ENCODE peak calls at places on chromosomes 7 and 10, in nine cellular contexts. One of them, this sample, is unnamed.

GRCh38 chr7:150941351-150941982 is 36.7 kb downstream of the KCNH2 start:
- DNase-seq in uterus: no peak
- DNase-seq in effector memory CD4-positive, alpha-beta T cell: no peak
- DNase-seq in lower lobe of right lung: peak; percentile 32
- DNase-seq in tibial artery: no peak
- DNase-seq in spleen: no peak
- DNase-seq in PC-3: no peak
- DNase-seq in GM23338: no peak
- DNase-seq in lung: no peak
- DNase-seq in this sample: peak; percentile 29

GRCh38 chr7:130941322-130942210 is 207.6 kb upstream of the KLF14 start:
- DNase-seq in uterus: peak; percentile 59
- DNase-seq in effector memory CD4-positive, alpha-beta T cell: peak; percentile 59
- DNase-seq in lower lobe of right lung: peak; percentile 69
- DNase-seq in tibial artery: peak; percentile 42
- DNase-seq in spleen: peak; percentile 83
- DNase-seq in PC-3: peak; percentile 63
- DNase-seq in GM23338: no peak
- DNase-seq in lung: no peak
- DNase-seq in this sample: no peak

GRCh38 chr10:131921191-131921590 is 20.4 kb downstream of the PPP2R2D start:
- DNase-seq in uterus: no peak
- DNase-seq in effector memory CD4-positive, alpha-beta T cell: no peak
- DNase-seq in lower lobe of right lung: no peak
- DNase-seq in tibial artery: no peak
- DNase-seq in spleen: no peak
- DNase-seq in PC-3: no peak
- DNase-seq in GM23338: peak; percentile 69
- DNase-seq in lung: no peak
- DNase-seq in this sample: peak; percentile 55

GRCh38 chr10:114030140-114030539 is 13.5 kb upstream of the ADRB1 start:
- DNase-seq in uterus: no peak
- DNase-seq in effector memory CD4-positive, alpha-beta T cell: no peak
- DNase-seq in lower lobe of right lung: no peak
- DNase-seq in tibial artery: no peak
- DNase-seq in spleen: no peak
- DNase-seq in PC-3: peak; percentile 34
- DNase-seq in GM23338: no peak
- DNase-seq in lung: no peak
- DNase-seq in this sample: no peak

GRCh38 chr7:130350945-130351663 is 6.5 kb downstream of the CPA5 start:
- DNase-seq in uterus: no peak
- DNase-seq in effector memory CD4-positive, alpha-beta T cell: no peak
- DNase-seq in lower lobe of right lung: no peak
- DNase-seq in tibial artery: no peak
- DNase-seq in spleen: peak; percentile 80
- DNase-seq in PC-3: no peak
- DNase-seq in GM23338: no peak
- DNase-seq in lung: no peak
- DNase-seq in this sample: no peak

GRCh38 chr7:107471292-107472070 is 1.6 kb downstream of the GPR22 start:
- DNase-seq in uterus: no peak
- DNase-seq in effector memory CD4-positive, alpha-beta T cell: no peak
- DNase-seq in lower lobe of right lung: no peak
- DNase-seq in tibial artery: no peak
- DNase-seq in spleen: no peak
- DNase-seq in PC-3: no peak
- DNase-seq in GM23338: peak; percentile 10
- DNase-seq in lung: no peak
- DNase-seq in this sample: no peak

GRCh38 chr7:157844141-157844540 is 507.3 kb downstream of the DNAJB6 start:
- DNase-seq in uterus: no peak
- DNase-seq in effector memory CD4-positive, alpha-beta T cell: no peak
- DNase-seq in lower lobe of right lung: no peak
- DNase-seq in tibial artery: no peak
- DNase-seq in spleen: no peak
- DNase-seq in PC-3: no peak
- DNase-seq in GM23338: no peak
- DNase-seq in lung: no peak
- DNase-seq in this sample: no peak

GRCh38 chr10:132107947-132108877 is 42.5 kb downstream of the JAKMIP3 start:
- DNase-seq in uterus: no peak
- DNase-seq in effector memory CD4-positive, alpha-beta T cell: no peak
- DNase-seq in lower lobe of right lung: peak; percentile 35
- DNase-seq in tibial artery: no peak
- DNase-seq in spleen: no peak
- DNase-seq in PC-3: no peak
- DNase-seq in GM23338: no peak
- DNase-seq in lung: peak; percentile 17
- DNase-seq in this sample: no peak

GRCh38 chr7:90244909-90245841 is at the start of gene CFAP69:
- DNase-seq in uterus: peak; percentile 90
- DNase-seq in effector memory CD4-positive, alpha-beta T cell: peak; percentile 71
- DNase-seq in lower lobe of right lung: peak; percentile 94
- DNase-seq in tibial artery: peak; percentile 89
- DNase-seq in spleen: peak; percentile 95
- DNase-seq in PC-3: peak; percentile 85
- DNase-seq in GM23338: peak; percentile 98
- DNase-seq in lung: peak; percentile 93
- DNase-seq in this sample: peak; percentile 87

GRCh38 chr7:90248706-90249105 is 3.7 kb downstream of the CFAP69 start:
- DNase-seq in uterus: no peak
- DNase-seq in effector memory CD4-positive, alpha-beta T cell: no peak
- DNase-seq in lower lobe of right lung: no peak
- DNase-seq in tibial artery: no peak
- DNase-seq in spleen: no peak
- DNase-seq in PC-3: no peak
- DNase-seq in GM23338: no peak
- DNase-seq in lung: no peak
- DNase-seq in this sample: no peak

GRCh38 chr7:90242369-90243168 is 2.4 kb upstream of the CFAP69 start:
- DNase-seq in uterus: no peak
- DNase-seq in effector memory CD4-positive, alpha-beta T cell: no peak
- DNase-seq in lower lobe of right lung: no peak
- DNase-seq in tibial artery: no peak
- DNase-seq in spleen: no peak
- DNase-seq in PC-3: no peak
- DNase-seq in GM23338: no peak
- DNase-seq in lung: no peak
- DNase-seq in this sample: no peak

GRCh38 chr7:90244565-90244908 is 437 bp upstream of the CFAP69 start:
- DNase-seq in uterus: no peak
- DNase-seq in effector memory CD4-positive, alpha-beta T cell: no peak
- DNase-seq in lower lobe of right lung: no peak
- DNase-seq in tibial artery: no peak
- DNase-seq in spleen: no peak
- DNase-seq in PC-3: no peak
- DNase-seq in GM23338: no peak
- DNase-seq in lung: no peak
- DNase-seq in this sample: no peak

GRCh38 chr7:90246184-90246583 is 1.2 kb downstream of the CFAP69 start:
- DNase-seq in uterus: no peak
- DNase-seq in effector memory CD4-positive, alpha-beta T cell: no peak
- DNase-seq in lower lobe of right lung: no peak
- DNase-seq in tibial artery: no peak
- DNase-seq in spleen: no peak
- DNase-seq in PC-3: peak; percentile 12
- DNase-seq in GM23338: peak; percentile 81
- DNase-seq in lung: no peak
- DNase-seq in this sample: peak; percentile 32
- H3K4me3 ChIP-seq in uterus: peak overlapping the region; percentile 76
- H3K4me3 ChIP-seq in effector memory CD4-positive, alpha-beta T cell: no peak overlapping the region
- H3K4me3 ChIP-seq in lower lobe of right lung: peak overlapping the region; percentile 93
- H3K4me3 ChIP-seq in tibial artery: peak overlapping the region; percentile 69
- H3K4me3 ChIP-seq in spleen: peak overlapping the region; percentile 84
- H3K4me3 ChIP-seq in PC-3: peak overlapping the region; percentile 97
- H3K4me3 ChIP-seq in GM23338: peak overlapping the region; percentile 68
- H3K4me3 ChIP-seq in lung: no peak overlapping the region
- H3K4me3 ChIP-seq in this sample: peak overlapping the region; percentile 69

GRCh38 chr10:130772056-130772455 is 539.5 kb downstream of the TCERG1L start:
- DNase-seq in uterus: no peak
- DNase-seq in effector memory CD4-positive, alpha-beta T cell: no peak
- DNase-seq in lower lobe of right lung: no peak
- DNase-seq in tibial artery: no peak
- DNase-seq in spleen: peak; percentile 27
- DNase-seq in PC-3: no peak
- DNase-seq in GM23338: no peak
- DNase-seq in lung: no peak
- DNase-seq in this sample: no peak

GRCh38 chr10:130772676-130773075 is 538.8 kb downstream of the TCERG1L start:
- DNase-seq in uterus: no peak
- DNase-seq in effector memory CD4-positive, alpha-beta T cell: no peak
- DNase-seq in lower lobe of right lung: no peak
- DNase-seq in tibial artery: no peak
- DNase-seq in spleen: peak; percentile 47
- DNase-seq in PC-3: no peak
- DNase-seq in GM23338: no peak
- DNase-seq in lung: no peak
- DNase-seq in this sample: no peak

GRCh38 chr10:130769146-130770017 is 542.1 kb downstream of the TCERG1L start:
- DNase-seq in uterus: no peak
- DNase-seq in effector memory CD4-positive, alpha-beta T cell: no peak
- DNase-seq in lower lobe of right lung: no peak
- DNase-seq in tibial artery: no peak
- DNase-seq in spleen: peak; percentile 32
- DNase-seq in PC-3: no peak
- DNase-seq in GM23338: no peak
- DNase-seq in lung: no peak
- DNase-seq in this sample: no peak

GRCh38 chr10:130771491-130771890 is 540.0 kb downstream of the TCERG1L start:
- DNase-seq in uterus: no peak
- DNase-seq in effector memory CD4-positive, alpha-beta T cell: no peak
- DNase-seq in lower lobe of right lung: no peak
- DNase-seq in tibial artery: no peak
- DNase-seq in spleen: peak; percentile 56
- DNase-seq in PC-3: no peak
- DNase-seq in GM23338: no peak
- DNase-seq in lung: no peak
- DNase-seq in this sample: no peak

DNA sequence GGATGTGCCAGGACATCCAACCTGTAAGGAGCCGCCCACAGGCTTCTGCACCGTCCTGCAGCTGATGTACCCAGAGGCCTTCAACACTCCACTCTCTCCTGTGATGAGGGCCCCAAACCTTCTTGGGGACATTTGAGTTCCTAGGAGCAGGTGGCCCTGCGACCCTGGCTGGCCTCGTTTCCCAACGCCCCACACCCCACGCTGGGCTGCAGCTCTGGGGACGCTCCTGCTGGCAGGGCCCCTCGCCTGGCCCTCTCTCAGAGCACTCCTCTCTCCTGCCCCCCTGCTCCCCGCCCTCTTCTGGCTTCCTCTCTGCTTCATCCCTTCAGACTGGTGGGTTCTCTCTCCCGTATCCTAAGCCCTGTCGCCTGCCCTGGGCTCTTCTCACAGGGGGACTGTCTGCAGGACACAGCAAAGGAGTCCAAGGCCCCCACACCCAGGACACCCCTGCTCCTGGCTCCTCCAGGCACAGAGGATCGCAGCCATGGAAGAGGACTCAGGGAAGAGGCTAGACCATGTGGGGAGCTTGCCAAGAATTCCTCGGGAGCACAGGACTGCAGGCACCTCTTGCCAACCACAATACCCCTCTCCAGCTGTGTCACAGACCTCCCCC is 541.4 kb downstream of the TCERG1L start:
- DNase-seq in uterus: no peak
- DNase-seq in effector memory CD4-positive, alpha-beta T cell: no peak
- DNase-seq in lower lobe of right lung: no peak
- DNase-seq in tibial artery: no peak
- DNase-seq in spleen: peak; percentile 61
- DNase-seq in PC-3: no peak
- DNase-seq in GM23338: no peak
- DNase-seq in lung: no peak
- DNase-seq in this sample: no peak
- H3K27me3 ChIP-seq in uterus: no peaks in the 10 kb centered on the region
- H3K27me3 ChIP-seq in effector memory CD4-positive, alpha-beta T cell: no peaks in the 10 kb centered on the region
- H3K27me3 ChIP-seq in lower lobe of right lung: peaks cover 18% of the 10 kb centered on the region
- H3K27me3 ChIP-seq in tibial artery: no peaks in the 10 kb centered on the region
- H3K27me3 ChIP-seq in spleen: no peaks in the 10 kb centered on the region
- H3K27me3 ChIP-seq in PC-3: no peaks in the 10 kb centered on the region
- H3K27me3 ChIP-seq in GM23338: no peaks in the 10 kb centered on the region
- H3K27me3 ChIP-seq in lung: no peaks in the 10 kb centered on the region
- H3K27me3 ChIP-seq in this sample: no peaks in the 10 kb centered on the region

DNA sequence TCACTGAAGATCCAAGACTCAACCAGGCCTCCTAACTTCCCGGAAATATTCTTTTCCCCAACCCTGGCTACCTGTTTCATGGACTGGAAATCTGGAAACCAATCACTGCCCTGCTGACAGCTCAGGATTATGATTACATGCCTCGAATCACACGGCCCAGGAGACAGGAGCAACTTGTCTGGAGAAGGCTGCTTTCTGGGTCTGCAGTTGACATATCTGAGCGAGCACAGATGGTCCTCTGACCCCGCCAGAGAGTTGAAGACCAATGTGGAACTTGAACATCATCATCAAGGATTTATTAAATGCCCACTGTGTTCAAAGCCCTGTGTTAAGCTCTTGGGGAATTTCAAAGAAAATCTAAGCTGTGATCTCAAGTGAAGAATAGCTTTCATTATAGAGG is 113.9 kb downstream of the PIP4K2A start:
- DNase-seq in uterus: no peak
- DNase-seq in effector memory CD4-positive, alpha-beta T cell: no peak
- DNase-seq in lower lobe of right lung: no peak
- DNase-seq in tibial artery: no peak
- DNase-seq in spleen: no peak
- DNase-seq in PC-3: no peak
- DNase-seq in GM23338: no peak
- DNase-seq in lung: no peak
- DNase-seq in this sample: no peak
- H3K4me3 ChIP-seq in uterus: no peak overlapping the region
- H3K4me3 ChIP-seq in effector memory CD4-positive, alpha-beta T cell: no peak overlapping the region
- H3K4me3 ChIP-seq in lower lobe of right lung: no peak overlapping the region
- H3K4me3 ChIP-seq in tibial artery: no peak overlapping the region
- H3K4me3 ChIP-seq in spleen: no peak overlapping the region
- H3K4me3 ChIP-seq in PC-3: no peak overlapping the region
- H3K4me3 ChIP-seq in GM23338: no peak overlapping the region
- H3K4me3 ChIP-seq in lung: no peak overlapping the region
- H3K4me3 ChIP-seq in this sample: no peak overlapping the region

GRCh38 chr7:159103382-159104187 is 41.1 kb downstream of the VIPR2 start:
- DNase-seq in uterus: peak; percentile 6
- DNase-seq in effector memory CD4-positive, alpha-beta T cell: no peak
- DNase-seq in lower lobe of right lung: peak; percentile 22
- DNase-seq in tibial artery: peak; percentile 13
- DNase-seq in spleen: no peak
- DNase-seq in PC-3: no peak
- DNase-seq in GM23338: no peak
- DNase-seq in lung: no peak
- DNase-seq in this sample: no peak
- H3K27me3 ChIP-seq in uterus: no peaks in the 10 kb centered on the region
- H3K27me3 ChIP-seq in effector memory CD4-positive, alpha-beta T cell: no peaks in the 10 kb centered on the region
- H3K27me3 ChIP-seq in lower lobe of right lung: peaks cover 9% of the 10 kb centered on the region
- H3K27me3 ChIP-seq in tibial artery: no peaks in the 10 kb centered on the region
- H3K27me3 ChIP-seq in spleen: no peaks in the 10 kb centered on the region
- H3K27me3 ChIP-seq in PC-3: peaks cover 43% of the 10 kb centered on the region
- H3K27me3 ChIP-seq in GM23338: no peaks in the 10 kb centered on the region
- H3K27me3 ChIP-seq in lung: no peaks in the 10 kb centered on the region
- H3K27me3 ChIP-seq in this sample: no peaks in the 10 kb centered on the region